ENCODE peak calls at places on chromosomes 13 and 19, in nine cellular contexts. O, E, D, Q, H, T, S, B and U are unnamed samples.

GRCh38 chr19:18933297-18933696 is 7.7 kb downstream of the HOMER3 start:
- DNase-seq in E (no peak), Q (no peak), S (no peak), D (no peak), T (no peak), O (no peak), B (no peak), H (no peak), U (no peak)

GRCh38 chr13:110107568-110108347 is 199.2 kb downstream of the COL4A1 start:
- DNase-seq in T (no peak), S (no peak), H (no peak), B (no peak), O (peak; percentile 57), D (no peak), Q (no peak), E (peak; percentile 6), U (no peak)

GRCh38 chr19:49210108-49210900 is 52.7 kb downstream of the TRPM4 start:
- DNase-seq in D (peak; percentile 14), S (no peak), E (no peak), O (peak; percentile 69), H (no peak), B (peak; percentile 13), T (peak; percentile 57), Q (no peak), U (no peak)

GRCh38 chr13:35791191-35791902 is 314.9 kb upstream of the MAB21L1 start:
- DNase-seq in B (no peak), S (no peak), Q (peak; percentile 82), O (no peak), T (no peak), E (no peak), H (no peak), D (no peak), U (no peak)

GRCh38 chr19:42175952-42176648 is 41.4 kb downstream of the DEDD2 start:
- DNase-seq in S (peak; percentile 18), O (peak; percentile 59), E (no peak), T (no peak), B (no peak), D (peak; percentile 24), Q (no peak), H (no peak), U (no peak)

GRCh38 chr19:46471116-46471733 is at the start of gene PNMA8A:
- DNase-seq in E (peak; percentile 65), D (no peak), H (no peak), T (peak; percentile 88), S (peak; percentile 31), O (peak; percentile 97), Q (no peak), B (no peak), U (no peak)

GRCh38 chr19:15296841-15297415 is 35.4 kb downstream of the BRD4 start:
- DNase-seq in E (no peak), H (no peak), D (peak; percentile 49), B (no peak), Q (no peak), O (no peak), S (no peak), T (no peak), U (no peak)

GRCh38 chr13:113815151-113816058 is 48.5 kb downstream of the GAS6 start:
- DNase-seq in S (no peak), H (no peak), D (peak; percentile 65), O (no peak), E (peak; percentile 94), Q (no peak), B (no peak), T (no peak), U (peak; percentile 91)

GRCh38 chr19:48686103-48686502 is 9.7 kb upstream of the FUT2 start:
- DNase-seq in T (no peak), S (no peak), Q (no peak), E (no peak), O (no peak), H (no peak), D (no peak), B (no peak), U (no peak)

GRCh38 chr19:45179063-45179847 is 671 bp downstream of the BLOC1S3 start:
- DNase-seq in E (no peak), Q (no peak), S (peak; percentile 8), D (peak; percentile 55), T (no peak), H (no peak), O (peak; percentile 66), B (peak; percentile 19), U (no peak)

GRCh38 chr13:86563308-86563707 is 764.1 kb upstream of the SLITRK6 start:
- DNase-seq in Q (no peak), H (peak; percentile 34), E (no peak), O (no peak), S (no peak), T (no peak), D (no peak), B (no peak), U (no peak)

GRCh38 chr13:99542788-99543406 is 41.6 kb downstream of the TM9SF2 start:
- DNase-seq in H (no peak), E (no peak), T (no peak), D (peak; percentile 90), O (no peak), Q (no peak), S (no peak), B (peak; percentile 2), U (no peak)

GRCh38 chr19:17289489-17289888 is 7.8 kb downstream of the ANKLE1 start:
- DNase-seq in E (peak; percentile 55), S (no peak), D (peak; percentile 73), O (peak; percentile 96), T (no peak), Q (no peak), B (no peak), H (peak; percentile 75), U (no peak)

GRCh38 chr13:49711218-49711863 is 20.1 kb upstream of the EBPL start:
- DNase-seq in T (no peak), D (no peak), H (peak; percentile 45), E (no peak), O (no peak), S (no peak), Q (peak; percentile 5), B (no peak), U (no peak)

GRCh38 chr13:77749481-77749880 is 52.0 kb downstream of the SLAIN1 start:
- DNase-seq in B (no peak), D (no peak), S (no peak), T (no peak), H (no peak), E (no peak), Q (no peak), O (no peak), U (no peak)

GRCh38 chr13:19890030-19890429 is 26.6 kb upstream of the ZMYM5 start:
- DNase-seq in H (no peak), S (no peak), E (no peak), T (no peak), D (no peak), Q (no peak), O (no peak), B (no peak), U (no peak)